ENCODE peak calls at places on chromosome 7, in ten cellular contexts. H, Y, W, L, O, M, E, F, K and D are unnamed samples.
A peak's percentile ranks its signal among the peaks of the same experiment; 100 is the strongest.

GRCh38 chr7:111074772-111075152 is 16.2 kb upstream of the LRRN3 start:
- DNase-seq in F (no peak), Y (no peak), M (no peak), W (no peak), H (no peak), K (no peak), O (no peak), L (no peak), E (no peak), D (no peak)

GRCh38 chr7:134420509-134421125 is 38.3 kb downstream of the AKR1B1 start:
- DNase-seq in L (peak; percentile 70), F (peak; percentile 56), M (no peak), O (peak; percentile 48), Y (peak; percentile 66), H (no peak), K (peak; percentile 48), W (peak; percentile 54), E (peak; percentile 80), D (peak; percentile 61)

GRCh38 chr7:362416-363096 is 72.6 kb downstream of the FOXL3 start:
- DNase-seq in L (peak; percentile 13), O (no peak), W (peak; percentile 6), K (peak; percentile 2), Y (no peak), E (no peak), F (no peak), M (no peak), H (no peak), D (no peak)

GRCh38 chr7:19117870-19118608 is 603 bp upstream of the TWIST1 start:
- DNase-seq in K (peak; percentile 41), M (no peak), F (no peak), W (no peak), E (no peak), Y (peak; percentile 57), O (no peak), L (no peak), H (no peak), D (peak; percentile 2)

GRCh38 chr7:47724335-47724982 is 142.5 kb upstream of the TNS3 start:
- DNase-seq in E (no peak), L (peak; percentile 81), F (no peak), Y (peak; percentile 59), M (no peak), O (no peak), H (no peak), K (no peak), W (no peak), D (peak; percentile 76)

GRCh38 chr7:77479536-77480088 is 57.5 kb upstream of the PTPN12 start:
- DNase-seq in W (no peak), F (no peak), E (no peak), M (no peak), O (no peak), Y (peak; percentile 4), K (no peak), H (no peak), L (peak; percentile 42), D (no peak)

GRCh38 chr7:55387062-55387965 is 22.2 kb downstream of the LANCL2 start:
- DNase-seq in W (no peak), O (no peak), H (no peak), F (no peak), E (no peak), Y (peak; percentile 47), M (no peak), K (no peak), L (no peak), D (no peak)

GRCh38 chr7:96996111-96996936 is 9.0 kb upstream of the DLX6 start:
- DNase-seq in K (no peak), E (no peak), W (no peak), O (peak; percentile 10), M (no peak), F (no peak), Y (peak; percentile 84), L (no peak), H (no peak), D (no peak)

GRCh38 chr7:121714559-121715303 is 158.2 kb upstream of the PTPRZ1 start:
- DNase-seq in H (no peak), M (no peak), Y (peak; percentile 44), L (no peak), O (no peak), E (peak; percentile 70), F (no peak), W (no peak), K (no peak), D (no peak)

GRCh38 chr7:104431930-104432329 is 103.5 kb downstream of the LHFPL3 start:
- DNase-seq in K (no peak), H (no peak), W (no peak), Y (no peak), L (no peak), O (no peak), F (no peak), E (no peak), M (no peak), D (no peak)

DNA sequence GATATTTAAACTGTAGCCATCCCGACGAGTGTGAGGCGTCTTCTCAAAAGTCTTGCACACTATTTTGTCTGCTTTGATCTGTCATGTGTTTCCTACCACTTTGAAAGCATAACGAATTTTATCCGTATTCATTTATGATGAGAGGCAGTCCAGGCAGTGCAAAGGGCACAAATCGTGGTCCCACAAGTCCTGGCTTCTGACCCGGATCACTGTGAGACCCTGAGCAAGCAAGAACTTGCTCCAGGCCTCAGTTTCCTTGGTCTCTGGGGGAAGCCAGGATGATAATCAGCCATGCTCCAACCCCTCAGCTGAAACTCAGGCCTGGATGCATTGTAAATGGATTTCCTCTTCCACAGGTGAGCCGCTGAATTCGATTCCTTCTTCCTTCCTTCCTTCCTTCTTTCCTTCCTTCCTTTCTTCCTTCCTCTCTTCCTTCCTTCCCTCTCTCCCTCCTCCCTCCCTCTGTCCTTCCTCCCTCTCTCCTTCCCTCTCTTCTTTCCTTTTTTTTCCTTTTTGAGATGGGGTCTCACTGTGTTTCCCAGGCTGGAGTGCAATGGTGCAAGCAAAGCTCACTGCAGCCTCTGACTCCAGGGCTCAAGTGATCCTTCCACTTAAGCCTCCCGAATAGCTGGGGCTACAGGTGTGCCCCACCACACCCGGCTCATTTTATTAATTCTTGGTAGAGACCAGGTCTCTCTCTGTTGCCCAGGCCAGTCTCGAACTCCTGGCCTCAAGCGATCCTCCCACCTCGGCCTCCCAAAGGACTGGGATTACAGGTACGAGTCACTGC is 18.4 kb upstream of the ZKSCAN1 start:
- DNase-seq in H (no peak), K (no peak), Y (no peak), W (no peak), E (no peak), F (no peak), L (no peak), O (no peak), M (no peak), D (no peak)
- TF ChIP-seq CTCF in H (no peak), K (no peak), Y (no peak), W (no peak), E (no peak), F (no peak), L (no peak), O (no peak), M (no peak), D (no peak)

DNA sequence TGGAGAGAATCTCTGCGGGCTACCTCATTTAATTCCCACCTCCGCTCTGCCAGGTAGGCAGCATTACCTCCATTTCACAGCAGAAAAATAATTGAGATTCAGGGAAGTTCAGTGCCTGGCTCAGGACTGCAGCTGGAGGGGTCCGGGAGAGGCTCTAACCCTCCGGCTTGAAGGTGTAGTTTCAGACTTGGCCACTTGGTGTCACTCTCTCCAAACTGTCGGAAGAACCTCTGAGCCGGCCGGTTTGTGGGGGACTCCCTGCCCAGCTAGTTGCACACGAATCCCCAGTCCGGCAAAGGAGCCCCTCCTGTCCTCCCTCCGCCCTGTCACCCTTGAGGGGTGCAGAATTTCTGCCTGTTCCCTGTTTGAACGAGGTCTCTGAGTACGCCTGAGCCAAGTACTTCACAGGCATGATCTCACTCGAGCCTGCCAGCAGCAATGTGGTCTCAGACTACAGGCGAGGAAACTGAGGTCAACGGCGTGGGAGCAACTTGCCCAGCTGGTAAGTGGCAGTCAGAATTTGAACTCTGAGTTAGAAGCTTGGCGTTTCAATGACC is 144.7 kb upstream of the ZNF716 start:
- DNase-seq in H (no peak), W (no peak), L (no peak), E (no peak), M (no peak), K (no peak), O (no peak), Y (no peak), F (no peak), D (no peak)
- TF ChIP-seq CTCF in H (no peak), W (no peak), L (no peak), E (no peak), M (no peak), K (no peak), O (no peak), Y (no peak), F (no peak), D (peak; percentile 29)

GRCh38 chr7:4097001-4097609 is 585.0 kb upstream of the FOXK1 start:
- DNase-seq in K (no peak), F (no peak), Y (no peak), E (no peak), H (no peak), O (no peak), W (no peak), M (no peak), L (no peak), D (no peak)

GRCh38 chr7:4093035-4093434 is 589.1 kb upstream of the FOXK1 start:
- DNase-seq in Y (no peak), M (no peak), K (no peak), W (no peak), L (no peak), O (no peak), F (no peak), H (no peak), E (no peak), D (no peak)

GRCh38 chr7:4093492-4093891 is 588.6 kb upstream of the FOXK1 start:
- DNase-seq in F (no peak), E (no peak), Y (no peak), M (no peak), L (no peak), K (no peak), H (no peak), W (no peak), O (no peak), D (no peak)

GRCh38 chr7:4085937-4086691 is 596.0 kb upstream of the FOXK1 start:
- DNase-seq in E (no peak), M (no peak), K (no peak), H (peak; percentile 56), L (no peak), Y (no peak), O (no peak), W (no peak), F (no peak), D (no peak)

DNA sequence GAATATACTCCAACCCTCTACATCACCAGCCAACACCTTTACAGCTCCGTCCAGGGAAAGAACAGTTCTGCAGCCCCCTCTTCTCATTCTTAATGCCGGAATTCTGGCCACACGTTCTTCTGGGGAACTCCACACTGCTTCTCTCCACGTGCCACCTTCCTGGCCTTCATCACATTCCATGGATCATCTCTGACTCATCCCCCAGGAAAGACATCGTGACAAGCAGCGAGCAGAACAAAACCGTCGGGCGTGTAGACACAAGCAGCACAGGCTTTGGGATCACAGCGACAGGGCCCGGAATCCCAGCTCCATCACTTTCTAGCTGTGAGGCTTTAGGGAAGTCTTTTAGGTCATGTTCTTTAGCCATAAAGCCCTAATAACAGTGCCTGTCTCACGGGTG is 590.3 kb upstream of the FOXK1 start:
- DNase-seq in M (no peak), K (no peak), O (no peak), Y (no peak), H (no peak), L (no peak), W (no peak), E (no peak), F (no peak), D (no peak)
- TF ChIP-seq CTCF in M (no peak), K (no peak), O (no peak), Y (no peak), H (no peak), L (no peak), W (no peak), E (no peak), F (no peak), D (no peak)

GRCh38 chr7:143372070-143372469 is 9.1 kb upstream of the ZYX start:
- DNase-seq in Y (no peak), O (no peak), L (no peak), F (peak; percentile 67), H (no peak), K (no peak), W (no peak), E (peak; percentile 95), M (no peak), D (no peak)
- TF ChIP-seq CTCF in Y (no peak), O (no peak), L (no peak), F (no peak), H (no peak), K (no peak), W (no peak), E (no peak), M (no peak), D (peak; percentile 8)